ENCODE peak calls at places on chromosomes 6 and 20, in eight cellular contexts. W, C, B, I, O, P, M and L are unnamed samples.

GRCh38 chr6:17061097-17061496 is 40.8 kb upstream of the STMND1 start:
- ATAC-seq in B (no peak), O (no peak), M (no peak), W (no peak), I (no peak), C (no peak), P (peak; percentile 63), L (no peak)

GRCh38 chr6:99905209-99906106 is 88.6 kb downstream of the MCHR2 start:
- ATAC-seq in C (no peak), W (peak; percentile 52), P (peak; percentile 64), B (peak; percentile 49), I (no peak), M (peak; percentile 49), O (peak; percentile 47), L (no peak)

GRCh38 chr6:8149350-8149749 is 47.0 kb upstream of the EEF1E1 start:
- ATAC-seq in O (no peak), C (no peak), W (no peak), I (no peak), M (no peak), B (no peak), P (no peak), L (no peak)

GRCh38 chr6:111748247-111748647 is 125.0 kb downstream of the FYN start:
- ATAC-seq in O (no peak), C (no peak), P (peak; percentile 27), M (no peak), W (no peak), I (no peak), B (no peak), L (no peak)

GRCh38 chr6:71248306-71248705 is 40.3 kb upstream of the OGFRL1 start:
- ATAC-seq in B (no peak), O (peak; percentile 66), W (peak; percentile 43), I (no peak), C (peak; percentile 42), P (peak; percentile 54), M (peak; percentile 30), L (no peak)

GRCh38 chr20:54468082-54468481 is 7.3 kb upstream of the DOK5 start:
- ATAC-seq in B (no peak), M (no peak), W (peak; percentile 82), C (no peak), P (no peak), O (peak; percentile 68), I (no peak), L (no peak)

GRCh38 chr6:105851181-105851580 is 235.0 kb upstream of the PRDM1 start:
- ATAC-seq in W (no peak), B (no peak), P (no peak), I (no peak), M (no peak), O (peak; percentile 79), C (no peak), L (no peak)

GRCh38 chr6:100266512-100266911 is 198.2 kb downstream of the SIM1 start:
- ATAC-seq in M (no peak), O (no peak), W (no peak), I (no peak), C (no peak), B (no peak), P (no peak), L (no peak)

GRCh38 chr20:44610313-44610965 is 28.1 kb downstream of the PKIG start:
- ATAC-seq in W (no peak), B (no peak), P (peak; percentile 60), C (peak; percentile 42), M (peak; percentile 25), O (peak; percentile 1), I (peak; percentile 63), L (peak; percentile 8)

GRCh38 chr6:157497579-157497978 is 116.6 kb downstream of the ZDHHC14 start:
- ATAC-seq in M (peak; percentile 45), P (no peak), B (peak; percentile 49), I (no peak), W (no peak), C (peak; percentile 90), O (no peak), L (peak; percentile 58)